ENCODE peak calls at places on chromosome 15, in five cellular contexts. E is Peyer's patch, B is sigmoid colon, T is erythroblast, Q is breast epithelium. G is an unnamed sample.

GRCh38 chr15:56794923-56795329 is 61.6 kb upstream of the ZNF280D start:
- DNase-seq in Q (no peak), E (no peak), B (no peak), T (no peak), G (no peak)

GRCh38 chr15:62400778-62401177 is 235.7 kb upstream of the C2CD4B start:
- DNase-seq in Q (no peak), B (no peak), T (no peak), E (no peak), G (no peak)

GRCh38 chr15:27589260-27589659 is 509.9 kb downstream of the OCA2 start:
- DNase-seq in E (no peak), Q (no peak), T (no peak), B (no peak), G (no peak)

GRCh38 chr15:35481992-35482391 is 64.0 kb downstream of the DPH6 start:
- DNase-seq in E (no peak), B (no peak), Q (no peak), T (peak; percentile 46), G (no peak)

GRCh38 chr15:38490231-38490630 is 36.3 kb downstream of the FAM98B start:
- DNase-seq in B (no peak), E (no peak), Q (no peak), T (no peak), G (no peak)

GRCh38 chr15:37125143-37125542 is 24.8 kb upstream of the MEIS2 start:
- DNase-seq in T (no peak), E (no peak), B (peak; percentile 61), Q (no peak), G (no peak)

GRCh38 chr15:59885832-59886231 is 118.3 kb upstream of the FOXB1 start:
- DNase-seq in B (no peak), T (no peak), E (no peak), Q (no peak), G (no peak)

GRCh38 chr15:56835598-56836275 is 82.7 kb upstream of the TCF12 start:
- DNase-seq in E (no peak), B (no peak), T (no peak), Q (no peak), G (peak; percentile 50)

GRCh38 chr15:73935547-73935946 is 9.3 kb downstream of the LOXL1 start:
- DNase-seq in B (no peak), Q (no peak), T (no peak), E (no peak), G (no peak)

GRCh38 chr15:81183403-81183760 is 13.3 kb upstream of the IL16 start:
- DNase-seq in B (no peak), T (no peak), E (no peak), Q (no peak), G (no peak)

GRCh38 chr15:78768096-78768495 is 43.2 kb downstream of the ADAMTS7 start:
- DNase-seq in E (no peak), T (no peak), B (no peak), Q (no peak), G (no peak)

GRCh38 chr15:95760508-95760907 is 570.0 kb upstream of the NR2F2 start:
- DNase-seq in Q (no peak), B (no peak), T (no peak), E (no peak), G (peak; percentile 26)

GRCh38 chr15:38229700-38230099 is 22.9 kb upstream of the SPRED1 start:
- DNase-seq in B (no peak), E (no peak), T (peak; percentile 25), Q (no peak), G (no peak)

GRCh38 chr15:79942656-79943481 is 28.1 kb downstream of the BCL2A1 start:
- DNase-seq in B (no peak), E (no peak), T (no peak), Q (no peak), G (no peak)

GRCh38 chr15:25053000-25053815 is 98.4 kb downstream of the SNRPN start:
- DNase-seq in Q (peak; percentile 12), T (no peak), E (peak; percentile 30), B (peak; percentile 29), G (peak; percentile 28)

GRCh38 chr15:24977686-24978085 is 22.9 kb downstream of the SNRPN start:
- DNase-seq in B (no peak), E (no peak), T (no peak), Q (no peak), G (no peak)

GRCh38 chr15:58393196-58393790 is 38.5 kb upstream of the LIPC start:
- DNase-seq in E (no peak), T (no peak), Q (no peak), B (no peak), G (no peak)

GRCh38 chr15:86040360-86041095 is 39.1 kb upstream of the AGBL1 start:
- DNase-seq in Q (no peak), E (no peak), T (no peak), B (no peak), G (no peak)

GRCh38 chr15:48001393-48002059 is 119.3 kb upstream of the SLC24A5 start:
- DNase-seq in B (no peak), T (no peak), Q (no peak), E (no peak), G (no peak)

GRCh38 chr15:49987198-49987785 is 131.7 kb downstream of the ATP8B4 start:
- DNase-seq in B (no peak), E (no peak), Q (no peak), T (no peak), G (no peak)

GRCh38 chr15:88636039-88636438 is 2.8 kb upstream of the ISG20 start:
- DNase-seq in T (no peak), Q (peak; percentile 73), E (peak; percentile 69), B (no peak), G (no peak)

GRCh38 chr15:88738796-88739195 is 64.4 kb upstream of the ACAN start:
- DNase-seq in B (no peak), Q (no peak), T (no peak), E (no peak), G (no peak)

GRCh38 chr15:38699633-38700230 is 135.1 kb upstream of the RASGRP1 start:
- DNase-seq in Q (peak; percentile 57), E (no peak), T (peak; percentile 48), B (no peak), G (no peak)

GRCh38 chr15:97479957-97480356 is 480.5 kb upstream of the ARRDC4 start:
- DNase-seq in Q (no peak), B (no peak), T (no peak), E (no peak), G (no peak)

GRCh38 chr15:90001062-90001682 is at the start of gene ZNF710:
- DNase-seq in E (peak; percentile 64), T (peak; percentile 60), Q (peak; percentile 32), B (peak; percentile 83), G (no peak)

GRCh38 chr15:68583321-68583720 is 4.5 kb downstream of the CORO2B start:
- DNase-seq in Q (no peak), B (no peak), T (no peak), E (peak; percentile 25), G (no peak)

GRCh38 chr15:73688455-73688854 is 4.3 kb downstream of the CD276 start:
- DNase-seq in B (peak; percentile 52), E (no peak), Q (no peak), T (peak; percentile 60), G (no peak)

GRCh38 chr15:79075256-79075655 is 15.3 kb downstream of the RASGRF1 start:
- DNase-seq in Q (no peak), T (no peak), B (peak; percentile 41), E (no peak), G (no peak)

GRCh38 chr15:30917675-30918074 is 14.0 kb downstream of the FAN1 start:
- DNase-seq in T (no peak), E (no peak), Q (no peak), B (no peak), G (no peak)

GRCh38 chr15:72220678-72221077 is 10.3 kb downstream of the PKM start:
- DNase-seq in B (no peak), T (no peak), E (no peak), Q (no peak), G (no peak)

GRCh38 chr15:72227720-72228119 is 3.3 kb downstream of the PKM start:
- DNase-seq in T (no peak), Q (no peak), B (no peak), E (no peak), G (no peak)

GRCh38 chr15:72227192-72227586 is 3.8 kb downstream of the PKM start:
- DNase-seq in E (no peak), T (no peak), Q (no peak), B (no peak), G (no peak)

GRCh38 chr15:72217216-72217615 is 13.8 kb downstream of the PKM start:
- DNase-seq in T (no peak), Q (no peak), B (no peak), E (no peak), G (no peak)

GRCh38 chr15:72222433-72222832 is 8.6 kb downstream of the PKM start:
- DNase-seq in E (peak; percentile 69), Q (peak; percentile 74), B (peak; percentile 77), T (no peak), G (no peak)
- TF ChIP-seq POLR2A in E (no peak), Q (no peak), B (no peak), T (no peak), G (no peak)

DNA sequence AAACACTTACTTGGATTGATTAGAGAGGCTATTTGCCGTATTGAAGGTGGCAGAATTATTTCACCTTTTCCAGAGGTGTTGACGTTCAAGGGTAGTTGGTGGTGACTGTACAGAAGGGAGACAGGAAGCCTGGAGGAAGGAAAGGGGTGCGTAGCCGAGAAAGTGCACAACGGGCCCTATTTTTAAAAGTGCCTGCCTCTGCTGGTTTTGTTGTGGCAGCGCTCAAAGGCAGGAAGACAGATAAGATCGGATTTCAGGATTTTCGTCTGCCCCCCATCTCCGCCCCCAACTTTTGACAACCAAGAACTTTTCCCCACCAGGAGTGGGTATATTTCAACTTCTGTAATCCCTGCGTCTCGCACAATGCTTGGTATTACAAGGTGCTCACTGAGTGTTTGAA is 38.5 kb downstream of the SMAD3 start:
- DNase-seq in Q (no peak), E (no peak), T (no peak), B (no peak), G (no peak)
- TF ChIP-seq POLR2A in Q (no peak), E (no peak), T (no peak), B (no peak), G (no peak)

DNA sequence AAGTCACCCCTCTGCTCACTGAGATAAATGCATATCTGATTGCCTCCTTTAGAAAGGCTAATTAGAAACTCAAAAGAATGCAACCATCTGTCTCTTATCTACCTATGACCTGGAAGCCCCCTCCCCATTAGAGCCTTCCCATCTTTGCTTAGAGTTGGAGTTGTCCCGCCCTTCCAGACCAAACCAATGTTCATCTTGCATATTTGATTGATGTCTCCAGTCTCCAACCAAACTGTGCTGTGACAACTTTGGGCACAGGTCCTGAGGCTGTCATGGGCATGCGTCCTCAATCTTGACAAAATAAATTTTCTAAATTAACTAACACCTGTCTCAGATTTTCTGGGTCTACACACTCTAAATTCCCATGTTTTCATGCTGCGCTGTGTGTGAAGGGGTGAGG is 7.4 kb downstream of the DAPK2 start:
- DNase-seq in T (peak; percentile 21), E (no peak), Q (no peak), B (no peak), G (no peak)
- TF ChIP-seq POLR2A in T (no peak), E (no peak), Q (no peak), B (no peak), G (no peak)

DNA sequence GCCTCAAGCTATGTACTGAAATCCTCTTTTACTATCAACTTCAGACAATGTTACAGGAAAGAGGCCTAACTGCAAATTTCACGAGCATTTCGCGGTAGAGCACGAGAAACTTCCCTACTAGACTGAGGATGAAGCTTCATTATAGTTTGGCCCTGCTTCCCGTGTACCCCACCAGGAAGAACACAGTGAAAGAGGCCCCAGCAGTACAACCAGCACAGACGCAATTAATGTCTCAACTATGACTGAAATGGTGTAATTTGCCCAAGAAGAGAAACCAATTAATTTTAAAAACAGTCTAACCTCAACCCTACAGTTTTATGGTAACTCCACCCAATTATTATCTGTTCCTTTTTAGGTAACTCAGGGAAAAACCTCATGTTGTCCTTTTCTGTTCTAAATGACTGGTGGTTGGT is 12.1 kb downstream of the CHSY1 start:
- DNase-seq in E (no peak), Q (no peak), B (no peak), T (no peak), G (no peak)
- TF ChIP-seq POLR2A in E (no peak), Q (no peak), B (no peak), T (no peak), G (no peak)